ENCODE peak calls at places on chromosomes 12 and 14, in nine cellular contexts. A, C, F, T, Q, R, L, I and O are unnamed samples.

GRCh38 chr12:23361971-23362370 is 587.5 kb downstream of the SOX5 start:
- DNase-seq in L (peak; percentile 25), C (no peak), R (no peak), Q (no peak), T (no peak), I (no peak), A (no peak), F (no peak), O (no peak)

GRCh38 chr12:91732086-91732485 is 413.6 kb downstream of the BTG1 start:
- DNase-seq in A (no peak), I (no peak), R (no peak), T (no peak), C (no peak), F (no peak), L (no peak), Q (peak; percentile 84), O (no peak)

GRCh38 chr14:74085047-74085637 is 386 bp downstream of the LIN52 start:
- DNase-seq in T (no peak), F (no peak), A (peak; percentile 19), R (peak; percentile 18), Q (peak; percentile 41), C (peak; percentile 34), L (peak; percentile 48), I (no peak), O (peak; percentile 46)

GRCh38 chr12:84497819-84498218 is 414.8 kb downstream of the SLC6A15 start:
- DNase-seq in R (peak; percentile 28), C (no peak), F (no peak), T (no peak), L (peak; percentile 37), I (no peak), Q (no peak), A (no peak), O (peak; percentile 3)

GRCh38 chr12:93380480-93381121 is 2.9 kb downstream of the NUDT4 start:
- DNase-seq in R (peak; percentile 67), C (peak; percentile 52), I (no peak), Q (peak; percentile 42), L (peak; percentile 49), T (no peak), F (no peak), A (no peak), O (peak; percentile 14)

GRCh38 chr14:52380294-52380693 is 66.2 kb downstream of the PTGER2 start:
- DNase-seq in F (no peak), A (no peak), T (no peak), C (peak; percentile 20), Q (peak; percentile 64), L (no peak), I (no peak), R (peak; percentile 12), O (no peak)

GRCh38 chr12:56103066-56103711 is 1.2 kb upstream of the PA2G4 start:
- DNase-seq in A (no peak), C (no peak), Q (no peak), R (no peak), F (no peak), T (no peak), I (no peak), L (no peak), O (no peak)

GRCh38 chr12:18224745-18225144 is 36.6 kb upstream of the PIK3C2G start:
- DNase-seq in Q (peak; percentile 27), I (no peak), A (no peak), L (peak; percentile 39), T (no peak), F (no peak), R (peak; percentile 71), C (peak; percentile 12), O (peak; percentile 3)

GRCh38 chr12:95322335-95322734 is 104.7 kb downstream of the VEZT start:
- DNase-seq in C (no peak), Q (no peak), R (no peak), A (no peak), I (no peak), L (no peak), T (no peak), F (no peak), O (peak; percentile 36)

GRCh38 chr12:66409195-66409871 is 107.0 kb downstream of the HELB start:
- DNase-seq in L (peak; percentile 89), I (no peak), A (peak; percentile 45), R (peak; percentile 85), Q (peak; percentile 35), F (no peak), C (no peak), T (peak; percentile 33), O (peak; percentile 42)

GRCh38 chr12:132393245-132393795 is 63.9 kb upstream of the GALNT9 start:
- DNase-seq in R (no peak), C (no peak), Q (no peak), L (no peak), T (no peak), A (no peak), I (no peak), F (peak; percentile 28), O (no peak)

GRCh38 chr14:99552572-99553216 is 51.3 kb downstream of the CCDC85C start:
- DNase-seq in T (peak; percentile 87), Q (no peak), F (no peak), L (no peak), C (no peak), I (no peak), R (no peak), A (no peak), O (no peak)

GRCh38 chr12:51647647-51648046 is 56.6 kb downstream of the SCN8A start:
- DNase-seq in A (no peak), Q (no peak), I (no peak), F (no peak), L (no peak), R (no peak), C (no peak), T (no peak), O (no peak)

DNA sequence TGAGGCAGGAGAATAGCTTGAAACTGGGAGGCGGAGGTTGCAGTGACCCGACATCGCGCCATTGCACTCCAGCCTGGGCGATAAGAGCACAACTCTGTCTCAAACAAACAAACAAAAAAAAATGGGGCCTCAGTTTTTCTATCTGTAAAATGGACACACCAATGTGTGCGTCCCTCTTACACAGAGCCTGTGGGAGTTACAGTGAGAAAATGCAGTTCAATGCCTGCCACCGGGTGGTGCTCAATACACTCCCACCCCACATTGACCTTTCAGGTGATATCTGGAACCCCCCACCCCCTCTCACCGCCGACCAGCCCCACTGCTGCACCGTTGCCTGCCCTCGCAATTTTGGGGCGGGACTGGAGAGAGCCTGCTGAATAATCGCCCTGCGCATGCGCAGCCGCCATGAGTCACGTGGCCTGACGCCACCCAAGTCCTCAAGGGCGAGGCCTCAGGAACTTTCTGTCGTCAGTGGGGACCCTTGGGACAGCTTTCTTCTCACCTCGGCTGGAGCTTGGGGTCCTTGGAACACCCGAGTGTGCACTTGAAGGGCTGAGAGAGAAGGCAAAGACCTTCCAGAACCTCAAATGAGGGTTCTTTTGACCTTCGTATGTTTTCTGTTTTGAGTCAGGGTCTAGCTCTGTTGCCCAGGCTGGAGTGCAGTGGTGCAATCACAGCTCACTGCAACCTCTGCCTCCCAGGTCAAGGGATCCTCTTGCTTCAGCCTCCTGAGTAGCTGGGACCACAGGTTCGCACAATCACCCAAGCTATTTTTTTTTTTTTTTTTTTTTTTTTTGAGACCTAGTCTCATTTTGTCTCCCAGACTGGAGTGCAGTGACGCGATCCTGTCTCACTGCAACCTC is 14.6 kb upstream of the CABP1 start:
- DNase-seq in R (no peak), A (peak; percentile 69), C (peak; percentile 19), T (peak; percentile 29), I (no peak), F (no peak), L (peak; percentile 52), Q (no peak), O (no peak)
- TF ChIP-seq CTCF in R (no peak), A (no peak), C (no peak), T (no peak), I (no peak), F (no peak), L (peak; percentile 65), Q (no peak), O (peak; percentile 25)

GRCh38 chr14:59254911-59255545 is 66.6 kb downstream of the DAAM1 start:
- DNase-seq in A (no peak), Q (peak; percentile 71), I (no peak), T (peak; percentile 28), R (peak; percentile 92), F (no peak), L (no peak), C (no peak), O (no peak)
- TF ChIP-seq CTCF in A (no peak), Q (no peak), I (no peak), T (no peak), R (no peak), F (no peak), L (no peak), C (no peak), O (no peak)

GRCh38 chr12:12735301-12735700 is 18.1 kb downstream of the CDKN1B start:
- DNase-seq in I (no peak), F (no peak), T (no peak), C (no peak), Q (peak; percentile 96), L (no peak), R (no peak), A (no peak), O (peak; percentile 88)

GRCh38 chr12:12733118-12733517 is 15.9 kb downstream of the CDKN1B start:
- DNase-seq in T (no peak), A (no peak), F (no peak), Q (no peak), L (no peak), R (no peak), I (no peak), C (no peak), O (no peak)

GRCh38 chr12:12734561-12735071 is 17.4 kb downstream of the CDKN1B start:
- DNase-seq in F (no peak), T (no peak), A (no peak), I (no peak), L (no peak), R (no peak), Q (peak; percentile 84), C (no peak), O (peak; percentile 66)

GRCh38 chr12:12734054-12734453 is 16.9 kb downstream of the CDKN1B start:
- DNase-seq in R (no peak), T (no peak), L (no peak), I (no peak), A (no peak), C (no peak), F (no peak), Q (peak; percentile 76), O (peak; percentile 58)

GRCh38 chr12:12736759-12737676 is 19.9 kb downstream of the CDKN1B start:
- DNase-seq in L (peak; percentile 61), R (peak; percentile 67), F (no peak), Q (peak; percentile 86), A (no peak), I (no peak), T (no peak), C (no peak), O (peak; percentile 94)
- TF ChIP-seq CTCF in L (peak; percentile 44), R (peak; percentile 61), F (peak; percentile 16), Q (peak; percentile 67), A (peak; percentile 32), I (no peak), T (peak; percentile 57), C (peak; percentile 34), O (peak; percentile 83)

DNA sequence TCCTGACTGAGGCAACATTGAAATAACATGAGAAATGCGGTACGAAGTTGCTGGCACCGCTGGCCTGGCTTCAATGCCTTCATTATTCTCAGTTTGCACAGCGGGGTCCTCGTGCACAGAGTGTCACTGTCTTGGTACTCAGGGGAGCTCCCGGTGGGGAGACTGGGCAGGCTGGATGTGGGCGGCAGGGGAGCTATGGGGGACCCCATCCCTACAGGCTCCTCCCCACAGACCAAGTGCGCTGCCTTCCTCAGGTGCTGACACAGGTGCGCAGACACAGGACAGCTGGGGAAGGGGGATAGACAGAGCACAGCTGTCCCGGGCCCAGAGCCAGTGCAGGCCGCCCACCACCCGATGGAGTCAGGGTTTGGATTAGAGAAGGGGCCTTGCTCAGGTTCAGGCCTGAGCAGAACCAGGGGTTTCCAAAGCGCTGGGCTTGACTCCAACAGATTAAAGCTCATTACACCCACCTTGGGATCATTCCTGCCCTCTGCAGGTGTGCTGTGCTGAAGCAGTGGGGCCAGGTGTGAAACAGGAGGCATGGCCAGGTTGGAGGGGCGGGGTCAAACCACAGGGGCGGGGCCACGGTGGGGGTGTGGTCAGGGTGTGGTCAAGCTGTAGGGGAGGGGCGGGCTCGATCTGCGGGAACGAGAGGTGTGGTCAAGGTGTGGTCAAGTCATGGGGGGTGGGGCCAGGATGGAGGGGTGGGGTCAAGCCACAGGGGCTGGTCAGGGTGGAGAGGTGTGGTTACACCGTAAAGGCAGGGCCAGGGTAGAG is 270.3 kb downstream of the ADGRD1 start:
- DNase-seq in A (peak; percentile 88), I (no peak), Q (no peak), R (no peak), L (no peak), F (no peak), T (peak; percentile 42), C (peak; percentile 23), O (no peak)
- TF ChIP-seq CTCF in A (no peak), I (no peak), Q (no peak), R (no peak), L (no peak), F (no peak), T (no peak), C (no peak), O (no peak)